ENCODE peak calls at places on chromosomes 12 and 14, in six cellular contexts. E, L, Z, F, C and N are unnamed samples.

GRCh38 chr12:24487606-24488005 is 461.3 kb downstream of the BCAT1 start:
- DNase-seq in E (no peak), L (no peak), Z (no peak), F (no peak), C (no peak), N (no peak)

GRCh38 chr12:32312049-32312670 is 87.2 kb upstream of the FGD4 start:
- DNase-seq in E (no peak), L (no peak), Z (no peak), F (peak; percentile 21), C (no peak), N (no peak)

GRCh38 chr12:42482086-42482819 is 107.3 kb downstream of the PRICKLE1 start:
- DNase-seq in E (no peak), L (peak; percentile 75), Z (no peak), F (no peak), C (peak; percentile 85), N (peak; percentile 94)

GRCh38 chr12:19896534-19896933 is 457.2 kb downstream of the AEBP2 start:
- DNase-seq in E (no peak), L (no peak), Z (no peak), F (no peak), C (no peak), N (no peak)

GRCh38 chr14:36503771-36504741 is 16.0 kb downstream of the NKX2-1 start:
- DNase-seq in E (no peak), L (no peak), Z (no peak), F (no peak), C (no peak), N (no peak)

GRCh38 chr12:34400423-34400881 is 378.2 kb downstream of the ALG10 start:
- DNase-seq in E (peak; percentile 1), L (peak; percentile 10), Z (no peak), F (no peak), C (peak; percentile 53), N (no peak)

GRCh38 chr12:9607816-9608215 is at the start of gene KLRB1:
- DNase-seq in E (no peak), L (no peak), Z (no peak), F (no peak), C (no peak), N (no peak)

GRCh38 chr12:130832561-130833209 is 6.4 kb downstream of the STX2 start:
- DNase-seq in E (no peak), L (peak; percentile 25), Z (no peak), F (no peak), C (no peak), N (no peak)

GRCh38 chr12:79358716-79359341 is 331.9 kb downstream of the PAWR start:
- DNase-seq in E (no peak), L (no peak), Z (no peak), F (no peak), C (no peak), N (no peak)

GRCh38 chr14:34275038-34275437 is 187.0 kb downstream of the SPTSSA start:
- DNase-seq in E (no peak), L (no peak), Z (no peak), F (no peak), C (no peak), N (no peak)

GRCh38 chr12:43310596-43310995 is 241.4 kb downstream of the ADAMTS20 start:
- DNase-seq in E (no peak), L (no peak), Z (no peak), F (no peak), C (no peak), N (no peak)

GRCh38 chr12:119301367-119301766 is 33.2 kb upstream of the CCDC60 start:
- DNase-seq in E (no peak), L (no peak), Z (no peak), F (no peak), C (no peak), N (no peak)

GRCh38 chr12:62530596-62530995 is 64.0 kb downstream of the MON2 start:
- DNase-seq in E (no peak), L (no peak), Z (no peak), F (no peak), C (no peak), N (no peak)

GRCh38 chr12:112870267-112870980 is 36.3 kb upstream of the OAS1 start:
- DNase-seq in E (no peak), L (no peak), Z (no peak), F (no peak), C (no peak), N (no peak)

GRCh38 chr12:47729233-47729632 is 3.9 kb upstream of the ENDOU start:
- DNase-seq in E (no peak), L (no peak), Z (no peak), F (no peak), C (no peak), N (no peak)

GRCh38 chr14:67569651-67570290 is 30.3 kb downstream of the PIGH start:
- DNase-seq in E (no peak), L (no peak), Z (no peak), F (no peak), C (peak; percentile 14), N (no peak)

GRCh38 chr14:99590746-99591555 is 13.1 kb downstream of the CCDC85C start:
- DNase-seq in E (no peak), L (no peak), Z (no peak), F (no peak), C (no peak), N (no peak)

GRCh38 chr14:60247994-60248696 is 876 bp upstream of the PPM1A start:
- DNase-seq in E (peak; percentile 92), L (peak; percentile 90), Z (peak; percentile 86), F (peak; percentile 84), C (peak; percentile 94), N (peak; percentile 93)

GRCh38 chr14:68800361-68800760 is 7.5 kb upstream of the ZFP36L1 start:
- DNase-seq in E (no peak), L (no peak), Z (no peak), F (no peak), C (no peak), N (no peak)

GRCh38 chr12:46675736-46676135 is 150.1 kb downstream of the SLC38A4 start:
- DNase-seq in E (no peak), L (no peak), Z (no peak), F (no peak), C (no peak), N (peak; percentile 16)

GRCh38 chr12:45914090-45914489 is 76.3 kb downstream of the SCAF11 start:
- DNase-seq in E (no peak), L (no peak), Z (no peak), F (no peak), C (no peak), N (no peak)

GRCh38 chr14:85248881-85249635 is 280.9 kb upstream of the FLRT2 start:
- DNase-seq in E (no peak), L (no peak), Z (no peak), F (no peak), C (no peak), N (no peak)

GRCh38 chr14:83940253-83940652 is 1589.7 kb upstream of the FLRT2 start:
- DNase-seq in E (no peak), L (no peak), Z (no peak), F (no peak), C (no peak), N (peak; percentile 7)

GRCh38 chr12:123363743-123364531 is 710 bp downstream of the SBNO1 start:
- DNase-seq in E (peak; percentile 21), L (peak; percentile 29), Z (no peak), F (no peak), C (peak; percentile 80), N (no peak)

GRCh38 chr14:93083898-93084297 is 31.8 kb downstream of the ITPK1 start:
- DNase-seq in E (no peak), L (no peak), Z (no peak), F (no peak), C (no peak), N (no peak)

GRCh38 chr14:93084402-93084801 is 31.3 kb downstream of the ITPK1 start:
- DNase-seq in E (no peak), L (no peak), Z (no peak), F (no peak), C (no peak), N (no peak)

GRCh38 chr14:93085916-93086315 is 29.8 kb downstream of the ITPK1 start:
- DNase-seq in E (no peak), L (no peak), Z (no peak), F (no peak), C (no peak), N (no peak)

GRCh38 chr14:93084866-93085857 is 30.6 kb downstream of the ITPK1 start:
- DNase-seq in E (no peak), L (no peak), Z (no peak), F (no peak), C (no peak), N (no peak)

GRCh38 chr14:93086441-93087055 is 29.2 kb downstream of the ITPK1 start:
- DNase-seq in E (no peak), L (peak; percentile 45), Z (no peak), F (peak; percentile 63), C (no peak), N (peak; percentile 32)
- H3K4me1 ChIP-seq in E (peaks cover 28% of the 10 kb centered on the region), L (peaks cover 100% of the 10 kb centered on the region), Z (peaks cover 17% of the 10 kb centered on the region), F (peaks cover 35% of the 10 kb centered on the region), C (peaks cover 2% of the 10 kb centered on the region), N (peaks cover 85% of the 10 kb centered on the region)

DNA sequence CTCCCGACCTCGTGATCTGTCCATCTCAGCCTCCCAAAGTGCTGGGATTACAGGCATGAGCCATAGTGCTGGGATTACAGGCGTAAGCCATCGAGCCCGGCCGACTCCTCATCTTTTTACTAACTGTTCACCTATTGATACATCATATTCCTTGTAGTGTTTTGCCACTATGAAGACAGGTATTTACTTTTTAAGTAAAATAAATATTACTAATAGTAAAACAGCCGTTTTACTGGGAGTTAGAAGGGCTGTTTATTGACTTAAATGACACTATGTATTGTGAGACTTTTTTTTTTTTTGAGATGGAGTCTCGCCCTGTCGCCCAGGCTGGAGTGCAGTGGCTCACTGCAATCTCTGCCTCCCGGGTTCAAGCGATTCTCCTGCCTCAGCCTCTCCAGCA is 51.5 kb downstream of the DIP2B start:
- DNase-seq in E (no peak), L (no peak), Z (no peak), F (no peak), C (no peak), N (no peak)
- H3K27ac ChIP-seq in E (no peak overlapping the region), L (no peak overlapping the region), Z (no peak overlapping the region), F (no peak overlapping the region), C (no peak overlapping the region), N (no peak overlapping the region)

GRCh38 chr12:52217223-52217622 is 15.8 kb upstream of the KRT7 start:
- DNase-seq in E (peak; percentile 85), L (peak; percentile 65), Z (no peak), F (no peak), C (peak; percentile 80), N (peak; percentile 100)
- H3K4me1 ChIP-seq in E (peaks cover 17% of the 10 kb centered on the region), L (peaks cover 5% of the 10 kb centered on the region), Z (peaks cover 42% of the 10 kb centered on the region), F (peaks cover 6% of the 10 kb centered on the region), C (peaks cover 7% of the 10 kb centered on the region), N (peaks cover 53% of the 10 kb centered on the region)

GRCh38 chr14:28321475-28322244 is 444.9 kb upstream of the FOXG1 start:
- DNase-seq in E (no peak), L (no peak), Z (no peak), F (no peak), C (no peak), N (no peak)
- H3K27ac ChIP-seq in E (no peak overlapping the region), L (no peak overlapping the region), Z (no peak overlapping the region), F (no peak overlapping the region), C (no peak overlapping the region), N (no peak overlapping the region)